ENCODE peak calls at places on chromosomes 1 and 21, in nine cellular contexts. E, H, G, F, W, V, N, Q and U are unnamed samples.

GRCh38 chr1:174114788-174115448 is 44.4 kb upstream of the RABGAP1L start:
- DNase-seq in V (no peak), G (peak), H (peak), Q (peak), F (no peak), N (peak), E (no peak), W (no peak), U (peak)

GRCh38 chr1:46613661-46614603 is 2.7 kb downstream of the MOB3C start:
- DNase-seq in N (peak), Q (peak), F (peak), G (peak), E (no peak), W (peak), H (no peak), V (peak), U (no peak)

GRCh38 chr1:80101159-80101558 is 1094.6 kb upstream of the ADGRL4 start:
- DNase-seq in N (no peak), F (no peak), W (no peak), G (no peak), V (no peak), Q (no peak), H (no peak), E (no peak), U (no peak)

GRCh38 chr1:45979074-45979777 is 153.2 kb downstream of the PIK3R3 start:
- DNase-seq in Q (peak), H (no peak), V (no peak), N (no peak), G (no peak), W (no peak), F (no peak), E (no peak), U (no peak)

GRCh38 chr1:215132156-215132555 is 49.6 kb downstream of the KCNK2 start:
- DNase-seq in Q (no peak), W (no peak), E (no peak), V (no peak), G (no peak), H (no peak), N (no peak), F (no peak), U (no peak)

GRCh38 chr21:41422546-41423372 is 3.3 kb upstream of the MX1 start:
- DNase-seq in G (no peak), V (no peak), E (no peak), W (no peak), Q (no peak), F (no peak), N (no peak), H (no peak), U (no peak)

GRCh38 chr1:84975035-84975434 is 21.9 kb downstream of the MCOLN2 start:
- DNase-seq in W (no peak), F (no peak), V (no peak), N (no peak), G (no peak), H (no peak), Q (no peak), E (no peak), U (no peak)

GRCh38 chr1:118136511-118136937 is 48.5 kb downstream of the SPAG17 start:
- DNase-seq in N (no peak), G (peak), H (no peak), V (no peak), W (no peak), F (no peak), Q (no peak), E (no peak), U (no peak)

GRCh38 chr1:159944623-159945455 is 574 bp downstream of the IGSF9 start:
- DNase-seq in H (no peak), Q (no peak), F (no peak), W (no peak), E (no peak), N (no peak), G (no peak), V (no peak), U (no peak)

GRCh38 chr1:226966683-226967082 is 26.6 kb downstream of the COQ8A start:
- DNase-seq in N (no peak), V (no peak), F (no peak), E (no peak), H (no peak), G (no peak), W (no peak), Q (no peak), U (no peak)

GRCh38 chr1:67347688-67348472 is 40.2 kb downstream of the IL12RB2 start:
- DNase-seq in G (peak), W (no peak), H (peak), V (peak), Q (peak), E (no peak), F (peak), N (peak), U (peak)

GRCh38 chr1:56477164-56478111 is 101.9 kb downstream of the PLPP3 start:
- DNase-seq in E (no peak), F (peak), Q (peak), N (no peak), W (no peak), V (peak), G (peak), H (peak), U (peak)

GRCh38 chr1:180953291-180953747 is 40.6 kb downstream of the KIAA1614 start:
- DNase-seq in H (no peak), F (no peak), G (no peak), V (no peak), Q (no peak), E (no peak), N (peak), W (no peak), U (no peak)

GRCh38 chr1:146034976-146035469 is 13.5 kb upstream of the HJV start:
- DNase-seq in W (no peak), V (no peak), N (peak), F (no peak), G (no peak), E (no peak), Q (no peak), H (peak), U (peak)